ENCODE peak calls at places on chromosomes 6 and 20, in four cellular contexts. C, J, E and G are unnamed samples.

GRCh38 chr20:33653218-33653899 is 8.8 kb upstream of the C20orf144 start:
- DNase-seq in C (peak; percentile 40), J (peak; percentile 69), E (peak; percentile 46), G (no peak)

GRCh38 chr6:5243069-5243468 is 17.7 kb downstream of the LYRM4 start:
- DNase-seq in C (no peak), J (no peak), E (no peak), G (no peak)

GRCh38 chr6:25324076-25324762 is 45.0 kb downstream of the CARMIL1 start:
- DNase-seq in C (no peak), J (no peak), E (no peak), G (no peak)

GRCh38 chr6:147058786-147059434 is 145.3 kb upstream of the STXBP5 start:
- DNase-seq in C (no peak), J (no peak), E (no peak), G (no peak)

GRCh38 chr6:87714093-87714809 is 12.2 kb upstream of the AKIRIN2 start:
- DNase-seq in C (no peak), J (no peak), E (peak; percentile 89), G (no peak)

GRCh38 chr20:32743237-32744112 is at the start of gene COMMD7:
- DNase-seq in C (peak; percentile 96), J (peak; percentile 61), E (peak; percentile 54), G (peak; percentile 65)

GRCh38 chr6:41428995-41429417 is 93.6 kb downstream of the NCR2 start:
- DNase-seq in C (no peak), J (no peak), E (peak; percentile 77), G (peak; percentile 54)

GRCh38 chr20:18778993-18779392 is 34.6 kb upstream of the SCP2D1 start:
- DNase-seq in C (no peak), J (no peak), E (no peak), G (no peak)

DNA sequence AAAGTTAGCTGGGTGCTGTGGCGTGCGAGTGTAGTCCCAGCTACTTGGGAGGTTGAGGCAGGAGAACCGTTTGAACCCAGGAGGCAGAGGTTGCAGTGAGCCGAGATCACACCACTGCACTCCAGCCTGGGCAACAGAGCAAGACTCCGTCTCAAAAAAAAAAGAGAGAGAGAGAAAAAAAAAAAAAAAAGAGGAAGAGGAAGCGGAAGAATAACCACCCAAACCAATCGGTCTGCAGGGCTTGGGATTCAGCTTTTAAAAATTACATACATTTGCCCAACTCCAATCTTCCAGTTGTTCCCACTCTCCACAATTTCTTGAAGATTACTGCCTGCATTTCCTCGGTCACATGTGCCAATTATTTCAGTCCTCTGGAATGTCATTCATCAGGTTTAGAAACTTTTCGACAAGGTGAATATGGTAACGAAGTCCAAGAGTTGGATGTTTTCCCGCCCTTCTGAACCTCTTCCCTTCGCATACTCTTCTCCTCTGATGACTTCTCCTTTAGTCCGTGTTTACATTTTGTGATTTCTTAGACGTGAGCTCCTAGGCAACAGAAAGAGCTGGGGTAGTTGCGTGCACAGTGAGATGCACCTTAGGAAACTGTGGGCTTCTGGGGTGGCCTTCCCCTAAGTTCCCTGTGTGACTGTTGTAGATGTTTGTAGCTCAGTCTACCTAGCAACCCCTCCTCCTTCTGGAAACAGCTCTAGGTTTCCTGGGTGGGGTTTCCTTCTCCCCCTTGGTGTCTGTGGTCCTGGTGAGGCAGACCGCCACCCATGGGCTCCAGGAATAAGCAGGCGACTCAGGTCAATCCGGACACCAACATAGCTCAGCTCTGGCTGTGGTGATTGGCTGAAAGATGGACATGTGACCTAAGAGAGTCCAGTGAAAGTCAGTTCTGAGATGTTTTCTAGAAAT is 63.0 kb upstream of the NCOA3 start:
- DNase-seq in C (no peak), J (no peak), E (peak; percentile 61), G (peak; percentile 6)
- H3K4me3 ChIP-seq in C (no peak overlapping the region), J (no peak overlapping the region), E (no peak overlapping the region), G (no peak overlapping the region)

GRCh38 chr20:63552481-63553249 is 1.3 kb upstream of the FNDC11 start:
- DNase-seq in C (no peak), J (no peak), E (no peak), G (no peak)
- H3K4me3 ChIP-seq in C (no peak overlapping the region), J (no peak overlapping the region), E (no peak overlapping the region), G (no peak overlapping the region)

GRCh38 chr6:139164001-139164400 is 29.1 kb downstream of the HECA start:
- DNase-seq in C (no peak), J (no peak), E (no peak), G (no peak)

GRCh38 chr6:139161817-139162284 is 27.0 kb downstream of the HECA start:
- DNase-seq in C (no peak), J (no peak), E (peak; percentile 19), G (no peak)

GRCh38 chr6:139159016-139159415 is 24.1 kb downstream of the HECA start:
- DNase-seq in C (no peak), J (no peak), E (peak; percentile 38), G (no peak)

GRCh38 chr6:139165324-139165723 is 30.4 kb downstream of the HECA start:
- DNase-seq in C (no peak), J (no peak), E (no peak), G (no peak)

DNA sequence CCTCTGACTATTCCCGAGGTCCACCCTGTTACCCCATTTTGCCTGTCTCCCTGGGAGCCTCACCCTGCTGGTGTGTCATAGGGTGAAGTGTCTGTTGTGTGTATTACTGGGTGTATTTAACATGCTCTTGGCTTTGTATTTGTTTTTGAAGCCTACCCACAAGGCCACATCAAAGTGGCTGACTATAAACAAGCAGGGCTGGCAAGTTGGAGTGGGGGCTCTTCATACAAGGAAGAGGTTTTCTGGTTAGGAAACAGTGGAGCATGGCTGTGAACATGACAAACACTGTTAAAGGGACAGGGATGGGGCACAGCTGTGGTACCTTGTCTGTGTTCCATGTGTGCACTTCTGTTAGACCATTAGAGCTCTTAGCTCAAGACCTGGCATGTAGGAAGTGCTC is 26.3 kb downstream of the HECA start:
- DNase-seq in C (no peak), J (no peak), E (peak; percentile 74), G (no peak)
- H3K4me3 ChIP-seq in C (no peak overlapping the region), J (no peak overlapping the region), E (no peak overlapping the region), G (no peak overlapping the region)

GRCh38 chr20:62708591-62709536 is at the start of gene NTSR1:
- DNase-seq in C (peak; percentile 84), J (no peak), E (peak; percentile 9), G (no peak)

GRCh38 chr20:62707281-62707941 is 1.2 kb upstream of the NTSR1 start:
- DNase-seq in C (peak; percentile 75), J (no peak), E (no peak), G (no peak)

GRCh38 chr20:62706857-62707256 is 1.8 kb upstream of the NTSR1 start:
- DNase-seq in C (peak; percentile 6), J (no peak), E (no peak), G (no peak)

GRCh38 chr20:62709537-62709905 is 885 bp downstream of the NTSR1 start:
- DNase-seq in C (peak; percentile 80), J (no peak), E (no peak), G (no peak)

GRCh38 chr20:62707981-62708521 is 585 bp upstream of the NTSR1 start:
- DNase-seq in C (peak; percentile 41), J (no peak), E (no peak), G (no peak)
- H3K4me3 ChIP-seq in C (no peak overlapping the region), J (no peak overlapping the region), E (no peak overlapping the region), G (no peak overlapping the region)

GRCh38 chr20:60046011-60046413 is 87.8 kb downstream of the CDH26 start:
- DNase-seq in C (no peak), J (no peak), E (peak; percentile 61), G (no peak)
- H3K4me3 ChIP-seq in C (no peak overlapping the region), J (no peak overlapping the region), E (no peak overlapping the region), G (no peak overlapping the region)

GRCh38 chr6:89360415-89360999 is 8.0 kb upstream of the UBE2J1 start:
- DNase-seq in C (no peak), J (no peak), E (peak; percentile 87), G (no peak)

GRCh38 chr6:89359561-89359960 is 7.0 kb upstream of the UBE2J1 start:
- DNase-seq in C (no peak), J (no peak), E (no peak), G (no peak)

GRCh38 chr6:89355511-89356185 is 3.1 kb upstream of the UBE2J1 start:
- DNase-seq in C (no peak), J (no peak), E (no peak), G (no peak)

GRCh38 chr6:89356644-89357043 is 4.1 kb upstream of the UBE2J1 start:
- DNase-seq in C (no peak), J (no peak), E (no peak), G (no peak)

DNA sequence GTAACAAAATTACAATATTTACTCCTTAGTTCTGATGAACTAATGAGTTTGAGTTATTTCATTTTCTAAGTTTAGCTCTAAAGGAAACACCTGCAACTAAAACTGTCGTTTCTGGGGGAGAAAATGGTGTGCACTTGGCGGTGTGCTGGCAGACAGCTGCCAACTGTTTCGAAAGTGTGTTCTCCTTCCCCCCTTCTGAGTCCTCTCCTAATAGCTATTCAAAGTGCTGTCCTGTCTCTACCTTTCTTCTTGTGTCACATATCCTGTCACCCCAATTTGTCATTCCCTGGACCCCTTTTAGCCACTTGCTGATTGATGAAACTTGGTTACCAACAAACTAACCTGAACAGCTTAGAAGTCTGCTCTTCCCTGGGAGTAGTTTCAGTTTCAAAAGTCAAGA is 4.9 kb upstream of the UBE2J1 start:
- DNase-seq in C (no peak), J (no peak), E (no peak), G (no peak)
- H3K4me3 ChIP-seq in C (no peak overlapping the region), J (no peak overlapping the region), E (no peak overlapping the region), G (no peak overlapping the region)

GRCh38 chr6:159683722-159684304 is 9.2 kb downstream of the SOD2 start:
- DNase-seq in C (no peak), J (no peak), E (no peak), G (no peak)
- H3K4me3 ChIP-seq in C (no peak overlapping the region), J (no peak overlapping the region), E (no peak overlapping the region), G (no peak overlapping the region)

GRCh38 chr6:135088232-135088760 is 33.7 kb upstream of the HBS1L start:
- DNase-seq in C (no peak), J (no peak), E (no peak), G (no peak)

GRCh38 chr6:135089901-135090300 is 35.3 kb upstream of the HBS1L start:
- DNase-seq in C (no peak), J (no peak), E (no peak), G (no peak)

GRCh38 chr6:135090819-135091218 is 36.2 kb upstream of the HBS1L start:
- DNase-seq in C (no peak), J (no peak), E (no peak), G (no peak)

GRCh38 chr6:135087803-135088202 is 33.2 kb upstream of the HBS1L start:
- DNase-seq in C (no peak), J (peak; percentile 51), E (no peak), G (no peak)

GRCh38 chr6:135088818-135089809 is 34.5 kb upstream of the HBS1L start:
- DNase-seq in C (no peak), J (no peak), E (peak; percentile 73), G (no peak)
- H3K4me3 ChIP-seq in C (no peak overlapping the region), J (no peak overlapping the region), E (no peak overlapping the region), G (no peak overlapping the region)

DNA sequence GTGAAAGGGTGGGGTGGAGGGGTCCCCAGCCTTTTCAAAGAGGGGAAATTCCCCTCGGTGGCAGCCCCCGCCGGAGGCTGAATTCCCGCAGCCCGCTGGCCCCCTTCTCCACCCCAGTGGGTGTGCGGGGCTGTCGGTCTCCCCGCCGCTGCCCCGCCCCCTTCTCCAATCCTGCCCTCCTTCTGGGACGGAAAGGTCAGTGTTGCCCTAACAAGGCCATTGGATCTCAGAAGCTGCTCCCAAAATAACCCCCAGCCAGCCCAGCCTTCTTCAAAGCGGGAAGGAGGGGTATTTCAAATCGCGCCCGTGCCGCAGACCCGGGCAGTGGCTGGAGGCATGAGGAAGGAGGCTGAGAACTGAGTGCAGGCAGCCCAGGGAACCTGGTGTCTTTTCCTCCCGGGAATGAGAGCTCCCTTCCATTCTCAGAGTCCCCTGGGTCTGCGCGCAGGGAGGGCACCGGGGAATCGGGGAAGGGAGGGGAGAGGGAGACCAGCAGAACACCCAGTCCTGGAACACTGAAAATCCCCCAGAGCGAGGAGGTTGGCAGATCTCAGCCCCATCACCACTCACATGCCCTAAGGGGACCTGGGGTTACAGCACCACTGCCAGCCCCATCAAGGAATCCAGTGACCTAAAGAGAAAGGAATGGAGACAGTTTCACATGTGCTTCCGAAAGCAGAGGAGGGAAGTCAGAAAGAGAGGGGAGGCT is at the start of gene JPH2:
- DNase-seq in C (no peak), J (no peak), E (peak; percentile 79), G (peak; percentile 71)
- H3K4me3 ChIP-seq in C (peak within 1 kb of the TSS; percentile 15), J (peak within 1 kb of the TSS; percentile 4), E (peak within 1 kb of the TSS; percentile 60), G (peak within 1 kb of the TSS; percentile 59)